ENCODE peak calls at places on chromosomes 6 and 20, in five cellular contexts. Y is ovary, C is astrocyte of the spinal cord, K is B cell, V is HFFc6. T is an unnamed sample.

GRCh38 chr20:12241065-12241464 is 323.4 kb downstream of the BTBD3 start:
- DNase-seq in Y (no peak), C (no peak), K (no peak), V (no peak), T (no peak)

GRCh38 chr20:48750941-48751620 is 76.7 kb downstream of the PREX1 start:
- DNase-seq in Y (no peak), C (peak), K (no peak), V (no peak), T (no peak)

GRCh38 chr6:139801571-139802321 is 427.3 kb upstream of the CITED2 start:
- DNase-seq in Y (no peak), C (peak), K (no peak), V (no peak), T (no peak)

GRCh38 chr6:46704562-46704961 is 16.9 kb downstream of the TDRD6 start:
- DNase-seq in Y (no peak), C (peak), K (no peak), V (no peak), T (no peak)

GRCh38 chr6:158812611-158813010 is 6.6 kb downstream of the EZR start:
- DNase-seq in Y (no peak), C (no peak), K (no peak), V (no peak), T (no peak)

GRCh38 chr6:50815436-50816114 is 3.1 kb upstream of the TFAP2B start:
- DNase-seq in Y (no peak), C (peak), K (no peak), V (peak), T (no peak)

GRCh38 chr6:75334266-75335040 is 49.9 kb upstream of the TMEM30A start:
- DNase-seq in Y (no peak), C (peak), K (no peak), V (peak), T (no peak)

GRCh38 chr6:135675862-135676261 is 175.6 kb upstream of the PDE7B start:
- DNase-seq in Y (no peak), C (peak), K (peak), V (peak), T (peak)

GRCh38 chr6:166815629-166816028 is 140.7 kb downstream of the RNASET2 start:
- DNase-seq in Y (no peak), C (peak), K (no peak), V (no peak), T (no peak)

GRCh38 chr20:10537850-10538480 is 102.9 kb downstream of the SLX4IP start:
- DNase-seq in Y (no peak), C (peak), K (no peak), V (peak), T (no peak)

GRCh38 chr20:29298759-29299613 is 1958.5 kb upstream of the DEFB115 start:
- DNase-seq in Y (no peak), C (no peak), K (peak), V (no peak), T (no peak)

GRCh38 chr20:45407067-45407745 is 883 bp upstream of the DBNDD2 start:
- DNase-seq in Y (no peak), C (peak), K (peak), V (no peak), T (no peak)

GRCh38 chr6:116557863-116558262 is 4.3 kb downstream of the CALHM4 start:
- DNase-seq in Y (no peak), C (peak), K (no peak), V (peak), T (no peak)

GRCh38 chr6:41306187-41306854 is 19.8 kb upstream of the TREM1 start:
- DNase-seq in Y (no peak), C (peak), K (peak), V (no peak), T (peak)

GRCh38 chr20:40931348-40932044 is 97.1 kb upstream of the TOP1 start:
- DNase-seq in Y (no peak), C (no peak), K (no peak), V (no peak), T (no peak)

GRCh38 chr20:57413990-57414389 is 22.8 kb downstream of the RBM38 start:
- DNase-seq in Y (no peak), C (no peak), K (no peak), V (no peak), T (no peak)

GRCh38 chr6:657743-658142 is 843 bp upstream of the HUS1B start:
- DNase-seq in Y (no peak), C (no peak), K (no peak), V (no peak), T (no peak)

GRCh38 chr6:111030008-111031006 is 48.5 kb downstream of the RPF2 start:
- DNase-seq in Y (no peak), C (no peak), K (no peak), V (no peak), T (no peak)

GRCh38 chr6:53608386-53608785 is 57.2 kb downstream of the KLHL31 start:
- DNase-seq in Y (no peak), C (no peak), K (no peak), V (no peak), T (no peak)

GRCh38 chr6:118783931-118784528 is 109.9 kb upstream of the ASF1A start:
- DNase-seq in Y (no peak), C (no peak), K (no peak), V (no peak), T (no peak)

GRCh38 chr6:14321992-14322772 is 204.6 kb downstream of the CD83 start:
- DNase-seq in Y (no peak), C (no peak), K (no peak), V (no peak), T (no peak)

GRCh38 chr6:36794704-36795065 is 44.6 kb downstream of the CPNE5 start:
- DNase-seq in Y (no peak), C (no peak), K (no peak), V (no peak), T (no peak)

GRCh38 chr6:30763618-30764489 is 19.5 kb upstream of the IER3 start:
- DNase-seq in Y (no peak), C (peak), K (no peak), V (no peak), T (no peak)

GRCh38 chr20:35673884-35674283 is 9.2 kb upstream of the CPNE1 start:
- DNase-seq in Y (no peak), C (no peak), K (no peak), V (no peak), T (no peak)

GRCh38 chr20:41135187-41135887 is 2.0 kb upstream of the PLCG1 start:
- DNase-seq in Y (no peak), C (no peak), K (peak), V (no peak), T (peak)

GRCh38 chr6:73691512-73691911 is 4.5 kb upstream of the CD109 start:
- DNase-seq in Y (no peak), C (peak), K (no peak), V (peak), T (no peak)

GRCh38 chr20:2156224-2156623 is 54.6 kb downstream of the STK35 start:
- DNase-seq in Y (no peak), C (no peak), K (no peak), V (no peak), T (no peak)

GRCh38 chr6:14775528-14775927 is 470.3 kb upstream of the JARID2 start:
- DNase-seq in Y (no peak), C (no peak), K (no peak), V (no peak), T (no peak)

DNA sequence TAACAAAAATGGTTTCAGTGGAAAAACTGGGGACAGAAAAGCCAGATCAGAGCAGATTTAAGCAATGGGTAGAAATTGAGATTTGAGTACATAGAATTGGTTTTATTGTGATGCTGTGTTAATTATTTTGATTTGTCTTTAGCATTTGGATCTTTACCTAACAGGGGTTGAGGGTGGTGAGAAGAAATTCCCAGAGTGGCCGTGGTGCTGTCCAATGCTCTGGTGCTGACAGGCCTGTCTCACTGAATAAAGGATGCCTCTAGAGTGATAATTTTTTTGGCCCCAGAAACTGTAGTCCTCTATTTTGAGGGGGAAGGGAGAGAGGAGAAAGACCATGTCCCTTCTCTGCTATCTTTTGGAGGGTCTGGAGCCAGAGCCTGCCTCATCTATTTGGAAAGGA is 79.1 kb downstream of the LYRM2 start:
- DNase-seq in Y (no peak), C (no peak), K (no peak), V (no peak), T (no peak)
- TF ChIP-seq CTCF in Y (no peak), C (no peak), K (no peak), V (no peak), T (no peak)

GRCh38 chr6:6648659-6649343 is 60.3 kb downstream of the LY86 start:
- DNase-seq in Y (no peak), C (no peak), K (no peak), V (no peak), T (no peak)

GRCh38 chr6:6646384-6646783 is 57.9 kb downstream of the LY86 start:
- DNase-seq in Y (no peak), C (no peak), K (no peak), V (no peak), T (no peak)

GRCh38 chr6:6649824-6650349 is 61.4 kb downstream of the LY86 start:
- DNase-seq in Y (no peak), C (no peak), K (no peak), V (no peak), T (no peak)

GRCh38 chr6:6645266-6645917 is 56.9 kb downstream of the LY86 start:
- DNase-seq in Y (no peak), C (no peak), K (no peak), V (no peak), T (no peak)

DNA sequence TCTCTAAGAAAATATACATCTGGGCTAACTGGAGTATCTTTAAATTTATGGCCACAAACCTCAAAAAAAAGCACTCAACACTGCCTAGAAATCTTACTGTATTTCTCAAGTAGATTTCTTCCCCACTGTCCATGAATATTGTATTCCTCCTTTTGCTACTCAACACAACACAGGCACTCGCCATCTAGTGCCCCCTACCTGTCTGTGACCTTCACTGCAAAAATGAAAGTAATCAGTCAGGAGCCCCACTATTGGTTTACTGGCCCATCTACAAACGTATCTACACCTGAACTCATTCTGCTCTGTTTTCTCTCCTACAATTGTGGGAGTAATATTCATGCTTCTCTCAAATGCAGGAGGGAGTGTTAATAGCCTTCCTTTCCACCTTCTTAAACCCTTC is 58.3 kb downstream of the LY86 start:
- DNase-seq in Y (no peak), C (no peak), K (no peak), V (no peak), T (no peak)
- TF ChIP-seq CTCF in Y (no peak), C (no peak), K (peak), V (no peak), T (no peak)

DNA sequence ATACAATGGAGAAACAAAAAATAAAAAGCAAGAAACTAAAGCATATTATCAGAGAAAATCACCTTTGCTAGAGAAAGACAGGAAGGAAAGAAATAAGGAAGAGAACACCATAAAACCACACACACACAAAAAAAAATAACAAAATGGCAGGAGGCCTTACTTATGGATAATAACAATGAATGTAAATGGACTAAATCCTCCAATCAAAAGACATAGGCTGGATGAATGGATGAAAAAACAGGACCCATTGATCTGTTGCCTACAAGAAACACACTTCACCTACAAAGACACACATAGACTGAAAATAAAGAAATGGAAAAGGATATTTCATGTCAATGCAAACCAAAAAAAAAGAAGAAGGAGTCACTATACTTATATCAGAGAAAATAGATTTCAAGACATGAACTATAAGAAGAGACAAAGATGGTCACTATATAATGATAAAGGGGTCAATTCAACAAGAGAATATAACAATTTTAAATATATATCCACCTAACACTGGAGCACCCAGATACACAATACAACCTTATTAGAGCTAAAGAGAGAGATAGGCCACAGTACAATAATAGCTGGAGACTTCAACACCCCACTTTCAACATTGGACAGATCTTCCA is 693.6 kb downstream of the HACE1 start:
- DNase-seq in Y (no peak), C (no peak), K (no peak), V (no peak), T (no peak)
- TF ChIP-seq CTCF in Y (no peak), C (no peak), K (no peak), V (no peak), T (no peak)

GRCh38 chr20:18032977-18033892 is 24.5 kb downstream of the OVOL2 start:
- DNase-seq in Y (no peak), C (no peak), K (no peak), V (no peak), T (no peak)
- TF ChIP-seq CTCF in Y (no peak), C (no peak), K (no peak), V (peak), T (no peak)

DNA sequence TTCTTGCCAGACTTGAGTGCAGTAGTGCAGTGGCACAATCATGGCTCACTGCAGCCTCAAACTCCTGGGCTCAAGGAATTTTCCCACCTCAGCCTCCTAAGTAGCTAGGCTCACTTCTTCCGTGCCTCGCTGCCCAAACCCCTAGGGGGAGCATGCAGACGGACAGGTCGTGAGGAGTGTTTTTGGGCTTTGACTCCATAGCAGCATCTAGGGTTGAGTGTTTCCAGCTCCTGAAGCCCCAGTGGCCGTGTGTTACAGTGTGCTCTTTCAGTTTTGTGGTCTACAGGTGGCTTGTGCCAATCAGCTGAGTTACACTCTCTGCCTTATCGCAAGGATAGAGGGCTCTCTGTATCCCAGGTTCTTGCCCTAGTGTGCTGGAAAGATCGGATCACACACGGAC is 33.4 kb downstream of the NCOA3 start:
- DNase-seq in Y (no peak), C (no peak), K (no peak), V (no peak), T (no peak)
- TF ChIP-seq CTCF in Y (no peak), C (peak), K (no peak), V (peak), T (peak)

GRCh38 chr6:44117397-44118128 is 9.7 kb downstream of the MRPL14 start:
- DNase-seq in Y (no peak), C (peak), K (no peak), V (peak), T (no peak)
- TF ChIP-seq CTCF in Y (no peak), C (no peak), K (no peak), V (no peak), T (no peak)

GRCh38 chr6:128422200-128422599 is 98.2 kb downstream of the PTPRK start:
- DNase-seq in Y (no peak), C (no peak), K (no peak), V (no peak), T (no peak)
- TF ChIP-seq CTCF in Y (no peak), C (no peak), K (no peak), V (no peak), T (no peak)

DNA sequence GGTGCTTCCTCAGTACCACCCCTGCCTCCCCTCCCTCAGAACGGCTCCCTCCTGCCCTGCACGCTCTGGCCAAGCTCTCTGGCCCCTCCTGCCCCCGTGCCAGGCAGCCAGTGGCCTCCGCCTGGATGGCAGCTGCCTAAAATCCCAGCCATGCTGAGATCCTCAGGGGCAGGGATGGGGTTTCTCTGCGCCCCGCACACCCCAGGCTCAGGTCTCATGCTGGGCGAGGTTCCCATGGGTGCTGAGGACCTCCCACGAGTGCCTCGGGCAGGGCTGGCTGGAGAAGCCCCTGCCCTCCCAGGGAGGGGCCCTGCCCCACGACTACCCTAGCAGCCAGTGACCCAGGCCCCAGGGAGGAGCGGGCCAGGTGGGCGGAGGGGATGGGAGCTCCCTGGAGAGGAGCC is 2.7 kb downstream of the PTK6 start:
- DNase-seq in Y (no peak), C (no peak), K (no peak), V (no peak), T (no peak)
- TF ChIP-seq CTCF in Y (no peak), C (no peak), K (no peak), V (no peak), T (no peak)

T was measured in GM20000.